ENCODE peak calls at places on chromosomes 1 and 21, in eight cellular contexts. A, B, U, S, D, C, R and F are unnamed samples.

GRCh38 chr1:99934801-99935200 is 35.0 kb upstream of the SLC35A3 start:
- DNase-seq in S (no peak), R (no peak), D (no peak), A (no peak), B (no peak), C (no peak), U (no peak), F (no peak)

GRCh38 chr1:192158181-192158580 is at the start of gene RGS18:
- DNase-seq in A (no peak), D (peak), U (no peak), B (no peak), R (no peak), C (no peak), S (no peak), F (peak)

GRCh38 chr1:7247158-7247557 is 461.9 kb downstream of the CAMTA1 start:
- DNase-seq in D (no peak), U (no peak), A (peak), R (no peak), B (no peak), S (no peak), C (no peak), F (no peak)

GRCh38 chr21:36700961-36701911 is 2.3 kb downstream of the SIM2 start:
- DNase-seq in D (no peak), S (no peak), C (no peak), R (no peak), B (no peak), U (no peak), A (no peak), F (no peak)

GRCh38 chr1:226737819-226738420 is 1.2 kb downstream of the ITPKB start:
- DNase-seq in A (peak), B (no peak), U (peak), D (peak), S (peak), C (peak), R (peak), F (peak)

GRCh38 chr1:210771131-210771530 is 362.8 kb downstream of the KCNH1 start:
- DNase-seq in A (no peak), D (no peak), B (no peak), R (no peak), S (no peak), C (no peak), U (no peak), F (no peak)

GRCh38 chr1:25217598-25218232 is 14.6 kb downstream of the SYF2 start:
- DNase-seq in U (no peak), C (no peak), R (no peak), D (no peak), S (no peak), A (no peak), B (no peak), F (no peak)

GRCh38 chr1:62233926-62234450 is 39.3 kb downstream of the L1TD1 start:
- DNase-seq in U (no peak), B (no peak), S (no peak), A (no peak), R (no peak), D (no peak), C (no peak), F (no peak)

GRCh38 chr21:33425825-33426224 is 22.6 kb downstream of the IFNGR2 start:
- DNase-seq in A (no peak), R (no peak), B (no peak), C (no peak), U (no peak), S (no peak), D (no peak), F (no peak)
- H3K27ac ChIP-seq in A (no peak), R (peak), B (no peak), C (peak), U (no peak), S (no peak), D (no peak), F (no peak)

GRCh38 chr1:92872719-92873118 is 40.9 kb downstream of the RPL5 start:
- DNase-seq in S (no peak), A (no peak), R (no peak), D (no peak), C (no peak), B (no peak), U (no peak), F (no peak)
- H3K27ac ChIP-seq in S (no peak), A (no peak), R (no peak), D (no peak), C (no peak), B (no peak), U (no peak), F (no peak)

GRCh38 chr1:51650198-51650597 is 33.3 kb downstream of the OSBPL9 start:
- DNase-seq in S (peak), B (no peak), C (no peak), R (no peak), U (no peak), A (no peak), D (no peak), F (no peak)

GRCh38 chr1:51649593-51650091 is 32.8 kb downstream of the OSBPL9 start:
- DNase-seq in C (no peak), U (no peak), S (no peak), A (no peak), B (no peak), R (no peak), D (no peak), F (no peak)

GRCh38 chr1:51654000-51654399 is 37.1 kb downstream of the OSBPL9 start:
- DNase-seq in C (no peak), S (no peak), R (no peak), A (no peak), D (no peak), B (no peak), U (no peak), F (no peak)

GRCh38 chr1:51653127-51653526 is 36.2 kb downstream of the OSBPL9 start:
- DNase-seq in R (no peak), U (no peak), S (no peak), B (no peak), D (no peak), A (no peak), C (no peak), F (no peak)

DNA sequence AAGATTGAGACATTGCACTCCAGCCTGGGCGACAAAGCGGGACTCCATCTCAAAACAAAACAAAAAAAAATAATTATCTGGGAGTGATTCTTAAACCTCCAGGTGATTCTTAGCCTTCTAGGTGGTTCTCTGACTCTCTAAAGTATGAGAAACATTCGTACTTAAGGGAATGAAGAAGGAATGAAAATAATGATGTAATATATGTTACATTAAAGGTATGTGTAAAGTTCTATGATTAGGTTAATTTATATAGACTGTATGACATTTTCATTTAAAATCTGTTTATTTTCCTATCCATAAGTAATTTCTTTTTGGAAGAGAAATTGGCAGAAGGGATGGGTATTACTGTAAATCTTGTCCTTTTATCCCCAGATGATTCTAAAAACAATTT is 34.7 kb downstream of the OSBPL9 start:
- DNase-seq in A (no peak), U (no peak), B (no peak), C (no peak), R (no peak), S (no peak), D (no peak), F (no peak)
- H3K27ac ChIP-seq in A (no peak), U (no peak), B (no peak), C (no peak), R (no peak), S (no peak), D (no peak), F (no peak)

DNA sequence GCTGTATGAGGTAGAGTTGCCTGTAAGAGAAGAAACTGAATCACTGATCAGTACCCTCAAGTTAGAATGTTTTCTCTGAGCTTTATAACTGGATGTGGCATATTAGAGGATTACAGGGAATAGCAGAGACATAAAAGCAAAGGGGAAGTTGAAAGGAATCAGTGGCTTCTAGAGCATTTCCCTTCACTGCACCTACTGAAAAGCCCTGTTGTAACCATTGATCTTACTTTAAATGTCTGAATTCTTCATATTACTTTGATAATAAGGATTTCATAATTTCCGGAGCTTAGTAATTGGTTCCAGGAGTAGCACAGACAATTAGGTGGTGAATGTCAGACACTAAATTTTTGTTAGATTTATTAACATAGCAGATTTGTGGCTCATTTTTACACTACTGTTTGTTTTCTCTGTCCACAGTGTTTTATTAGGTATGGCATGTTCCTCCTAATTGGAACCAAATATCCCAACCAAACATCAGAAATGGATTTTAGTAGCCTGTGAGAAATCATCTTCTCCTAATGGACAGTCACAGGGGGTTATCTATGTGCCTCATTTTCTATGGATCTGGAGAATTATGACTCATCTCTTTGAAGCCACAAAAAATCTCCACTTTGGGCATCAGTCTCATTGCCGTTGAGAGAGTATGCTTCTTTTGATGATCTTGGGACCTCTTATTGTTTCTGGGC is 100.5 kb downstream of the GIPC2 start:
- DNase-seq in R (no peak), C (no peak), A (no peak), U (no peak), D (no peak), S (peak), B (no peak), F (no peak)
- H3K27ac ChIP-seq in R (no peak), C (no peak), A (no peak), U (no peak), D (no peak), S (no peak), B (no peak), F (no peak)